ENCODE peak calls at places on chromosomes 11 and 22, in six cellular contexts. W is HCT116; X is stimulated activated CD8-positive, alpha-beta memory T cell treated with anti-CD3 and anti-CD28 coated beads, Interleukin-15, amount 100 ng/mL, for 1 hour; L is iPS DF 19.7; F is activated CD8-positive, alpha-beta memory T cell treated with anti-CD3 and anti-CD28 coated beads, Interleukin-2, amount 50 U/mL, for 4 hours; V is fibroblast of the aortic adventitia. K is an unnamed sample.
A peak's percentile ranks its signal among the peaks of the same experiment; 100 is the strongest.

GRCh38 chr11:504053-504993 is 2.7 kb downstream of the RNH1 start:
- DNase-seq in V (peak; percentile 82), X (no peak), F (no peak), W (no peak), L (no peak), K (peak; percentile 85)

GRCh38 chr11:17570034-17570433 is 23.0 kb downstream of the OTOG start:
- DNase-seq in L (no peak), X (no peak), V (no peak), F (no peak), W (no peak), K (no peak)

GRCh38 chr22:46149493-46149997 is 781 bp upstream of the PPARA start:
- DNase-seq in L (no peak), V (no peak), F (peak; percentile 35), X (no peak), W (no peak), K (peak; percentile 86)

GRCh38 chr11:11993814-11994213 is 14.6 kb downstream of the DKK3 start:
- DNase-seq in X (no peak), F (no peak), V (peak; percentile 61), W (peak; percentile 53), L (no peak), K (no peak)

GRCh38 chr11:65781152-65781961 is 581 bp upstream of the AP5B1 start:
- DNase-seq in F (no peak), W (no peak), L (no peak), X (no peak), V (peak; percentile 9), K (peak; percentile 83)

GRCh38 chr11:65577756-65578109 is 1.9 kb downstream of the EHBP1L1 start:
- DNase-seq in L (no peak), W (no peak), F (no peak), X (no peak), V (no peak), K (peak; percentile 81)

GRCh38 chr11:36316049-36316448 is 20.0 kb downstream of the PRR5L start:
- DNase-seq in L (no peak), X (no peak), W (no peak), V (no peak), F (no peak), K (no peak)

GRCh38 chr11:11140510-11140909 is 212.5 kb downstream of the CSNK2A3 start:
- DNase-seq in W (no peak), L (no peak), V (no peak), X (no peak), F (no peak), K (no peak)

GRCh38 chr22:41822289-41823057 is 10.4 kb upstream of the SREBF2 start:
- DNase-seq in F (peak; percentile 45), W (peak; percentile 62), L (no peak), V (peak; percentile 73), X (no peak), K (no peak)

GRCh38 chr22:37560682-37561208 is 465 bp downstream of the CDC42EP1 start:
- DNase-seq in V (peak; percentile 45), L (no peak), F (no peak), W (no peak), X (no peak), K (peak; percentile 87)